ENCODE peak calls at places on chromosomes 16 and 17, in eight cellular contexts. One of them, this sample, is unnamed.

GRCh38 chr17:37019117-37019744 is 70.5 kb downstream of the AATF start:
- DNase-seq in left lung: no peak
- DNase-seq in heart right ventricle: no peak
- DNase-seq in PC-3: no peak
- DNase-seq in body of pancreas: no peak
- DNase-seq in astrocyte: no peak
- DNase-seq in transverse colon: no peak
- DNase-seq in SK-N-SH: no peak
- DNase-seq in this sample: no peak

GRCh38 chr17:35536664-35537160 is 766 bp downstream of the SLFN12L start:
- DNase-seq in left lung: no peak
- DNase-seq in heart right ventricle: no peak
- DNase-seq in PC-3: no peak
- DNase-seq in body of pancreas: no peak
- DNase-seq in astrocyte: no peak
- DNase-seq in transverse colon: no peak
- DNase-seq in SK-N-SH: no peak
- DNase-seq in this sample: no peak

GRCh38 chr17:5115673-5116651 is at the start of gene USP6:
- DNase-seq in left lung: no peak
- DNase-seq in heart right ventricle: no peak
- DNase-seq in PC-3: no peak
- DNase-seq in body of pancreas: peak
- DNase-seq in astrocyte: no peak
- DNase-seq in transverse colon: no peak
- DNase-seq in SK-N-SH: no peak
- DNase-seq in this sample: no peak

GRCh38 chr17:11986179-11986938 is 10.9 kb downstream of the ZNF18 start:
- DNase-seq in left lung: no peak
- DNase-seq in heart right ventricle: no peak
- DNase-seq in PC-3: no peak
- DNase-seq in body of pancreas: no peak
- DNase-seq in astrocyte: peak
- DNase-seq in transverse colon: no peak
- DNase-seq in SK-N-SH: no peak
- DNase-seq in this sample: peak

GRCh38 chr17:48842746-48843145 is 11.9 kb downstream of the CALCOCO2 start:
- DNase-seq in left lung: no peak
- DNase-seq in heart right ventricle: no peak
- DNase-seq in PC-3: no peak
- DNase-seq in body of pancreas: no peak
- DNase-seq in astrocyte: no peak
- DNase-seq in transverse colon: no peak
- DNase-seq in SK-N-SH: no peak
- DNase-seq in this sample: no peak

GRCh38 chr16:11972128-11972527 is 4.4 kb upstream of the SNX29 start:
- DNase-seq in left lung: no peak
- DNase-seq in heart right ventricle: no peak
- DNase-seq in PC-3: peak
- DNase-seq in body of pancreas: no peak
- DNase-seq in astrocyte: no peak
- DNase-seq in transverse colon: no peak
- DNase-seq in SK-N-SH: no peak
- DNase-seq in this sample: no peak

GRCh38 chr16:2284797-2285576 is 17.1 kb upstream of the RNPS1 start:
- DNase-seq in left lung: no peak
- DNase-seq in heart right ventricle: no peak
- DNase-seq in PC-3: no peak
- DNase-seq in body of pancreas: no peak
- DNase-seq in astrocyte: no peak
- DNase-seq in transverse colon: no peak
- DNase-seq in SK-N-SH: no peak
- DNase-seq in this sample: no peak

GRCh38 chr16:9259914-9260608 is 168.6 kb downstream of the HAPSTR1 start:
- DNase-seq in left lung: no peak
- DNase-seq in heart right ventricle: no peak
- DNase-seq in PC-3: no peak
- DNase-seq in body of pancreas: peak
- DNase-seq in astrocyte: no peak
- DNase-seq in transverse colon: no peak
- DNase-seq in SK-N-SH: no peak
- DNase-seq in this sample: no peak

GRCh38 chr17:79921411-79922160 is 82.3 kb upstream of the CBX4 start:
- DNase-seq in left lung: no peak
- DNase-seq in heart right ventricle: peak
- DNase-seq in PC-3: no peak
- DNase-seq in body of pancreas: no peak
- DNase-seq in astrocyte: no peak
- DNase-seq in transverse colon: peak
- DNase-seq in SK-N-SH: no peak
- DNase-seq in this sample: no peak

GRCh38 chr17:66351053-66351452 is 48.6 kb downstream of the PRKCA start:
- DNase-seq in left lung: peak
- DNase-seq in heart right ventricle: peak
- DNase-seq in PC-3: peak
- DNase-seq in body of pancreas: peak
- DNase-seq in astrocyte: no peak
- DNase-seq in transverse colon: peak
- DNase-seq in SK-N-SH: no peak
- DNase-seq in this sample: no peak

GRCh38 chr16:2295056-2295798 is 27.3 kb upstream of the RNPS1 start:
- DNase-seq in left lung: no peak
- DNase-seq in heart right ventricle: no peak
- DNase-seq in PC-3: no peak
- DNase-seq in body of pancreas: no peak
- DNase-seq in astrocyte: no peak
- DNase-seq in transverse colon: no peak
- DNase-seq in SK-N-SH: no peak
- DNase-seq in this sample: no peak

GRCh38 chr16:53201900-53202299 is 147.1 kb downstream of the CHD9 start:
- DNase-seq in left lung: no peak
- DNase-seq in heart right ventricle: no peak
- DNase-seq in PC-3: no peak
- DNase-seq in body of pancreas: no peak
- DNase-seq in astrocyte: no peak
- DNase-seq in transverse colon: no peak
- DNase-seq in SK-N-SH: no peak
- DNase-seq in this sample: no peak

GRCh38 chr16:67842509-67843342 is 606 bp downstream of the THAP11 start:
- DNase-seq in left lung: peak
- DNase-seq in heart right ventricle: peak
- DNase-seq in PC-3: peak
- DNase-seq in body of pancreas: peak
- DNase-seq in astrocyte: peak
- DNase-seq in transverse colon: peak
- DNase-seq in SK-N-SH: peak
- DNase-seq in this sample: peak

DNA sequence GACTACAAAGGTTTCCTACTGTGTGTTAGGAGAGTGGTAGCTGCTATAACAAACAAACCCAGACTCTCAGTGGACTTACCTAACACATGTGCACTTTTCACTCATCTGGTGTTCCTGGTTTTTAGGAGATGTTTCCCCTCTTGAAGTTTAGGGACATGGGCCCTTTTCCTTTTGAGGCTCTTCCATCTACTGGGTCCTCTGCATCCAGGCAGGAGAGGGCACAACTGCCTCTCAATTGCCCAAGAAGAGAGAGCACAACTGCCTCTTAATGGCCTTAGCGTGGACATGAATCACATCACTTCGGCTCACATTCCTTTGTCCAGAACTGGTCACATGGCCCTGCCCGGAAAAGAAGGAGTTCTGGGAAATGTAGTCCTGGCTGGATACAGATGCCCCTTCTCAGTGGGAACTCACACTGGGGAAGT is 9.8 kb upstream of the TNRC6C start:
- DNase-seq in left lung: no peak
- DNase-seq in heart right ventricle: no peak
- DNase-seq in PC-3: peak
- DNase-seq in body of pancreas: no peak
- DNase-seq in astrocyte: peak
- DNase-seq in transverse colon: no peak
- DNase-seq in SK-N-SH: peak
- DNase-seq in this sample: peak
- H3K4me3 ChIP-seq in left lung: no peak
- H3K4me3 ChIP-seq in heart right ventricle: no peak
- H3K4me3 ChIP-seq in PC-3: no peak
- H3K4me3 ChIP-seq in body of pancreas: no peak
- H3K4me3 ChIP-seq in astrocyte: no peak
- H3K4me3 ChIP-seq in transverse colon: no peak
- H3K4me3 ChIP-seq in SK-N-SH: no peak
- H3K4me3 ChIP-seq in this sample: no peak

GRCh38 chr17:18987230-18987610 is 17.3 kb downstream of the FAM83G start:
- DNase-seq in left lung: no peak
- DNase-seq in heart right ventricle: no peak
- DNase-seq in PC-3: no peak
- DNase-seq in body of pancreas: no peak
- DNase-seq in astrocyte: no peak
- DNase-seq in transverse colon: no peak
- DNase-seq in SK-N-SH: no peak
- DNase-seq in this sample: no peak

GRCh38 chr17:18986541-18987229 is 17.9 kb downstream of the FAM83G start:
- DNase-seq in left lung: no peak
- DNase-seq in heart right ventricle: no peak
- DNase-seq in PC-3: no peak
- DNase-seq in body of pancreas: no peak
- DNase-seq in astrocyte: no peak
- DNase-seq in transverse colon: no peak
- DNase-seq in SK-N-SH: no peak
- DNase-seq in this sample: no peak

GRCh38 chr17:18987862-18988545 is 16.6 kb downstream of the FAM83G start:
- DNase-seq in left lung: peak
- DNase-seq in heart right ventricle: no peak
- DNase-seq in PC-3: no peak
- DNase-seq in body of pancreas: no peak
- DNase-seq in astrocyte: no peak
- DNase-seq in transverse colon: no peak
- DNase-seq in SK-N-SH: no peak
- DNase-seq in this sample: no peak

GRCh38 chr17:18990331-18990730 is 14.2 kb downstream of the FAM83G start:
- DNase-seq in left lung: no peak
- DNase-seq in heart right ventricle: no peak
- DNase-seq in PC-3: no peak
- DNase-seq in body of pancreas: no peak
- DNase-seq in astrocyte: no peak
- DNase-seq in transverse colon: no peak
- DNase-seq in SK-N-SH: no peak
- DNase-seq in this sample: no peak

DNA sequence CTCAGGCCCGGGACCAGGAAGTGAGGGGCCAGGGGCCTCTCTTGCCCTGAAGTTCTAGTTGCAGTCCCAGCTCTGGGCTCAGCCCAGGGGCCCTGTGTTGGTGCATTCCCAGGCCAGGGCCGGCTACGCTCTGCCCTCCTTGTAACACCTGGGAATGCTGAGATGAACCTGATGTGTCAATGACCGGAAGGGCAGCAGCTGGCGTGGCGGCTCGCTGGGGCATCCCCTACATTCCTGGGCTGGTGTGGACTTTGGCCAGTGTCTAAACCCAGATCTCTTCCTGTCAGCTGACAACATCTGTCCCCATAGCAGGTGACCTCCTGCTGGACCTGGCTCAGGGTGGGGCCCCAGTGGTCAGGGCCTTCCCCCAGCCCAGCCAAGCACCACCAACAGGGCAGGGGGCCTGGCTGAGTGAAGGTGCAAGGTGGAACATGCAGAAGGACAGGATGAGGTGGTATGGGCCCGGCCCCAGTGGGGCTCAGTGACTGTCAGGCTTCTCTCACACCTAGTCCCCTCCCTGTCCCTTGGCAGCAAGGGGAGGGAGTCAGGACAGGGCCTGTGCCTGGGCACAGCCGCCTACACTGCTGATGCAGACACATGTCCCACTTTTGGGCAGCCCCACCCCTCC is 15.9 kb downstream of the FAM83G start:
- DNase-seq in left lung: no peak
- DNase-seq in heart right ventricle: no peak
- DNase-seq in PC-3: no peak
- DNase-seq in body of pancreas: peak
- DNase-seq in astrocyte: no peak
- DNase-seq in transverse colon: peak
- DNase-seq in SK-N-SH: no peak
- DNase-seq in this sample: no peak
- TF ChIP-seq CTCF in left lung: no peak
- TF ChIP-seq CTCF in heart right ventricle: no peak
- TF ChIP-seq CTCF in PC-3: no peak
- TF ChIP-seq CTCF in body of pancreas: no peak
- TF ChIP-seq CTCF in astrocyte: no peak
- TF ChIP-seq CTCF in transverse colon: no peak
- TF ChIP-seq CTCF in SK-N-SH: no peak
- TF ChIP-seq CTCF in this sample: no peak

DNA sequence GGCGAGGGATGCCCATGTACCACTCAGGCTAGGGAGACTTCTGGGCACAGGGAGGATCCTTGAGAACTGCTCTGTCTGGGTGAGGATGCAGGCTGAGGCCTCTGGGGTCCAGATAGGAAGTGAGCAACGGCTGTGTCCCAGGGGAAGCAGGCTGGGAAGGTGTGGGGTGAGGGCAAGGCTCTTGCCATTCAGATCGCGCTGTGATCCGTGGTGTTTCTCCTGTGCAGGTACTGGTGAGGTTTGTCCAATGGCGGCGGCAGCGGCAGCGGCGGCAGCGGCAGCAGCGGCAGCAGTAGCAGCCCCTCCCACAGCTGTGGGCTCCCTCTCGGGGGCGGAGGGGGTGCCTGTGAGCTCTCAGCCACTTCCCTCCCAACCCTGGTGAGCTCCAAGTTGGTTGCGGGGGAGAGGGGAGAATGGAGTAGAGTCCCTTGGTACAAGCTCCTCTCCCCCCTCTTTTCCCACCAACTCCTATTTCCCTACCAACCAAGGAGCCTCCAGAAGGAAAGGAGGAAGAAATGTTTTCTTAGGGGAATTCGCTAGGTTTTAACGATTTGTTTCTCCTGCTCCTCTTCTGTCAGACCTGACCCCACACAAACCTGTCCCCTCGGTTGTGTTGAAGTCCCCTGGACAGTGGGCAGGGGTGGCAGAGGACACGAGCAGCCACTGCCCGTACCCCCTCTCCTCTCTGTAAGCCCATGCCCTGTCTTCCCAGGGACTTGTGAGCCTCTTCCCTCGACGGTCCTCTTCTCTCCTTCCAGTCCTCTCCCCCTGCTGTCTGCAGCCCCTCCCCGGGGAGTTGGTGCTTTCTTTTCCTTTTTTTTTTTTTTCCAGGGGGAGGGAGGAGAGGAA is 1.9 kb upstream of the PRRT2 start:
- DNase-seq in left lung: no peak
- DNase-seq in heart right ventricle: no peak
- DNase-seq in PC-3: peak
- DNase-seq in body of pancreas: no peak
- DNase-seq in astrocyte: no peak
- DNase-seq in transverse colon: no peak
- DNase-seq in SK-N-SH: no peak
- DNase-seq in this sample: no peak
- H3K4me3 ChIP-seq in left lung: no peak
- H3K4me3 ChIP-seq in heart right ventricle: no peak
- H3K4me3 ChIP-seq in PC-3: peak
- H3K4me3 ChIP-seq in body of pancreas: no peak
- H3K4me3 ChIP-seq in astrocyte: peak
- H3K4me3 ChIP-seq in transverse colon: no peak
- H3K4me3 ChIP-seq in SK-N-SH: no peak
- H3K4me3 ChIP-seq in this sample: no peak

DNA sequence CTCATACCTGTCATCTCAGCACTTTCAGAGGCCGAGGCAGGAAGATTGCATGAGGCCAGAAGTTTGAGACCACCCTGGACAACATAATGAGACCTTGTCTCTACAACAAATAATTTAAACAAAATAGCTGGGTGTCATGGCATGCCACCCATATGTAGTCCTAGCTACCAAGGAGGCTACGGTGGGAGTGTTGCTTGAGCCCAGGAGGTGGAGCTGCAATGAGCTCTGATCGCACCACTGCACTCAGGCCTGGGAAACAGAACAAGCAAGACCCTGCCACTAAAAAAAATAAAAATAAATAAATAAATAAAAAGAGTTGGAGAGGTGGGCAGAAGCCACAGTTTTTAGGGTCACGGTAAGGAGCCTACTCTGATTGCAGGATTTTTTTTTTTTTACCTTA is 136.0 kb downstream of the TANC2 start:
- DNase-seq in left lung: no peak
- DNase-seq in heart right ventricle: no peak
- DNase-seq in PC-3: no peak
- DNase-seq in body of pancreas: no peak
- DNase-seq in astrocyte: no peak
- DNase-seq in transverse colon: no peak
- DNase-seq in SK-N-SH: no peak
- DNase-seq in this sample: no peak
- TF ChIP-seq CTCF in left lung: no peak
- TF ChIP-seq CTCF in heart right ventricle: no peak
- TF ChIP-seq CTCF in PC-3: no peak
- TF ChIP-seq CTCF in body of pancreas: no peak
- TF ChIP-seq CTCF in astrocyte: no peak
- TF ChIP-seq CTCF in transverse colon: no peak
- TF ChIP-seq CTCF in SK-N-SH: no peak
- TF ChIP-seq CTCF in this sample: no peak